ENCODE peak calls at places on chromosomes 11 and 22, in seven cellular contexts. Y is Peyer's patch, C is GM06990, F is AG04449, B is spleen, J is right atrium auricular region, A is GM23338. X is an unnamed sample.
A peak's percentile ranks its signal among the peaks of the same experiment; 100 is the strongest.

GRCh38 chr22:39959640-39960447 is at the start of gene TMA7B:
- DNase-seq in J (no peak), A (peak; percentile 59), C (no peak), B (peak; percentile 80), Y (peak; percentile 25), F (no peak), X (no peak)

GRCh38 chr11:72591785-72592490 is 82.3 kb downstream of the PDE2A start:
- DNase-seq in Y (peak; percentile 77), B (no peak), C (peak; percentile 39), F (no peak), J (no peak), A (no peak), X (no peak)

GRCh38 chr11:64322925-64323260 is 5.0 kb downstream of the PRDX5 start:
- DNase-seq in Y (no peak), J (no peak), C (no peak), B (no peak), A (no peak), F (no peak), X (no peak)

GRCh38 chr11:120985718-120986569 is 38.0 kb upstream of the TBCEL start:
- DNase-seq in A (peak; percentile 79), C (peak; percentile 32), B (peak; percentile 76), J (no peak), Y (no peak), F (no peak), X (no peak)

GRCh38 chr11:19670030-19670761 is 42.4 kb upstream of the NAV2 start:
- DNase-seq in Y (no peak), B (no peak), C (no peak), J (no peak), A (peak; percentile 12), F (no peak), X (no peak)

GRCh38 chr11:65456418-65456817 is 33.8 kb downstream of the NEAT1 start:
- DNase-seq in B (no peak), J (no peak), A (no peak), F (no peak), C (peak; percentile 25), Y (no peak), X (no peak)

GRCh38 chr11:69231466-69232018 is 62.4 kb upstream of the MYEOV start:
- DNase-seq in J (no peak), Y (no peak), A (no peak), B (no peak), F (no peak), C (no peak), X (no peak)

GRCh38 chr11:119432484-119433368 is 9.8 kb upstream of the THY1 start:
- DNase-seq in F (no peak), C (no peak), Y (no peak), B (no peak), J (no peak), A (peak; percentile 55), X (no peak)

GRCh38 chr11:111549869-111550203 is 9.3 kb downstream of the LAYN start:
- DNase-seq in B (no peak), J (no peak), Y (no peak), A (no peak), F (no peak), C (no peak), X (no peak)

GRCh38 chr11:876550-876949 is 33.9 kb downstream of the TSPAN4 start:
- DNase-seq in F (no peak), B (peak; percentile 90), C (no peak), Y (no peak), J (no peak), A (no peak), X (no peak)

GRCh38 chr11:112652786-112653390 is 308.3 kb upstream of the NCAM1 start:
- DNase-seq in C (no peak), Y (no peak), A (no peak), B (no peak), J (no peak), F (no peak), X (no peak)

GRCh38 chr22:17627961-17628303 is 617 bp downstream of the ATP6V1E1 start:
- DNase-seq in A (peak; percentile 8), B (peak; percentile 77), F (no peak), C (no peak), J (no peak), Y (no peak), X (no peak)

GRCh38 chr11:10454902-10455631 is at the start of gene AMPD3:
- DNase-seq in F (peak; percentile 87), Y (no peak), C (no peak), A (peak; percentile 24), B (peak; percentile 81), J (no peak), X (no peak)

GRCh38 chr11:8811571-8811970 is 99.4 kb upstream of the AKIP1 start:
- DNase-seq in Y (no peak), A (no peak), B (no peak), C (no peak), F (no peak), J (no peak), X (no peak)

GRCh38 chr11:8814923-8815240 is 96.1 kb upstream of the AKIP1 start:
- DNase-seq in B (no peak), C (no peak), F (no peak), J (no peak), Y (no peak), A (no peak), X (no peak)

GRCh38 chr11:8812438-8812837 is 98.6 kb upstream of the AKIP1 start:
- DNase-seq in A (no peak), Y (no peak), J (peak; percentile 74), F (no peak), B (no peak), C (no peak), X (no peak)

GRCh38 chr11:8814209-8814922 is 96.6 kb upstream of the AKIP1 start:
- DNase-seq in J (no peak), C (no peak), A (no peak), Y (no peak), B (no peak), F (no peak), X (no peak)

GRCh38 chr11:8813658-8814057 is 97.3 kb upstream of the AKIP1 start:
- DNase-seq in Y (peak; percentile 29), A (peak; percentile 92), C (peak; percentile 40), J (peak; percentile 86), F (no peak), B (no peak), X (peak; percentile 29)
- TF ChIP-seq CTCF in Y (peak; percentile 36), A (peak; percentile 92), C (peak; percentile 95), J (peak; percentile 93), F (peak; percentile 89), B (peak; percentile 61), X (peak; percentile 23)

DNA sequence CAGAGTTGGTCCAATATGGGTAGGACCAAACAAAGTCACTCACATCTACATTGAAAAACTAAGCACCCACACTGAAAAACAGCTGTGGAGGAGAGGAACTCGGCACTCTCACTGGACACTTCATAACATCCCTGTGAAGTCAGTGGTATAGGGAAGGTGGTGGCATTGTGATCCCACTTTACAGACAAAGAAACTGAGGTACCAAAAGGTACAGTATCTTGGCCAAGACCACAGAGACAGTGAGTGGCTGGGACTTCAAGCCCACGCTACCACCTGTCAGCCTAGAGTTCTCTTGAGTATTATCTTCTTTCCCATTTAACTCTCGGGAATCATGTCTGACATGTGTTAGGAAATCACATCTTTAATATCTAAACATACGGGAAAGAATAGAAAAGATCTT is 61.9 kb downstream of the SYN3 start:
- DNase-seq in Y (no peak), F (no peak), J (peak; percentile 51), C (no peak), B (no peak), A (no peak), X (no peak)
- TF ChIP-seq CTCF in Y (no peak), F (no peak), J (no peak), C (no peak), B (no peak), A (no peak), X (no peak)

GRCh38 chr11:117097567-117098268 is 510 bp downstream of the SIK3 start:
- DNase-seq in J (peak; percentile 61), B (no peak), Y (peak; percentile 45), C (peak; percentile 55), A (peak; percentile 68), F (no peak), X (no peak)

GRCh38 chr11:117096973-117097566 is 1.2 kb downstream of the SIK3 start:
- DNase-seq in B (no peak), C (no peak), J (no peak), A (no peak), Y (no peak), F (no peak), X (no peak)

GRCh38 chr11:117096140-117096972 is 1.9 kb downstream of the SIK3 start:
- DNase-seq in Y (peak; percentile 69), J (no peak), C (peak; percentile 71), F (no peak), A (peak; percentile 57), B (no peak), X (peak; percentile 37)

GRCh38 chr11:117099681-117100080 is 1.5 kb upstream of the SIK3 start:
- DNase-seq in J (no peak), F (no peak), A (no peak), Y (no peak), B (no peak), C (no peak), X (no peak)

GRCh38 chr11:117098269-117099231 is at the start of gene SIK3:
- DNase-seq in J (peak; percentile 92), C (peak; percentile 93), Y (peak; percentile 96), A (peak; percentile 94), B (peak; percentile 97), F (no peak), X (peak; percentile 96)
- TF ChIP-seq CTCF in J (peak; percentile 74), C (peak; percentile 61), Y (peak; percentile 72), A (no peak), B (peak; percentile 51), F (peak; percentile 80), X (no peak)

GRCh38 chr11:70331901-70332300 is 61.4 kb downstream of the PPFIA1 start:
- DNase-seq in B (no peak), A (no peak), J (no peak), F (no peak), C (no peak), Y (peak; percentile 5), X (no peak)

GRCh38 chr11:70332567-70332966 is 62.1 kb downstream of the PPFIA1 start:
- DNase-seq in J (no peak), B (no peak), C (no peak), A (no peak), F (no peak), Y (no peak), X (no peak)

GRCh38 chr11:70333206-70333605 is 62.7 kb downstream of the PPFIA1 start:
- DNase-seq in Y (no peak), A (no peak), F (no peak), J (no peak), B (no peak), C (no peak), X (no peak)

GRCh38 chr11:70335511-70335910 is 62.8 kb upstream of the CTTN start:
- DNase-seq in B (no peak), A (no peak), C (no peak), J (no peak), Y (no peak), F (no peak), X (no peak)

DNA sequence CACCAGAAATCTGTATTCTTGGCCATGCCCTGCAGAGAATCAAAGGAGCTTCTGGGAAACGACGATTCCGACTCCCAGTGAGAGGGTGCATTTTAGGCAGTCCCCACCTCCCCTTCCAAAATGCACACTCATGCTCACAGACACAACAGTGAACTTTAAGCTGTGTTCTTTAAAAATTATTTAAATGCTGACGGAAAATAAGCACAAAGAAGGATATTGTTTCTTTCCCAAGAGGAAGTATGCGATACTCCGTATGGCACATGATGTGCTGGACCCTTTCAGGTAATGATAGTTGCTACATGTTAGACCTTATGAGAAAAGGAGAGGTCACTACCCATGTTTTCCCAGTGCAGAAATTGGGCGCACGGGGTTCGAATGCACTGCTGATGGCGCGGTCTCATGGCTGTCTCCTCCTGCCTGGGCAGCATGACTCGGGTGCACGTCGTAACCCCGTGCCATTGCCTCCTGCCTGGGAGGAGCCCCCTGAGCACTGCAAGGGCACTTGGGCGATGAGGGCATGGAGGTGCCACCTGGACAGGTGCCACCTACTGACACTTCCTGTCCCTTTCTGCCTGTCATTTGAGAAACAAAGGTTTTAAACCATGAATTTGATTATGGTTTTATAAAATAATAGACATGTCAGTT is 63.9 kb upstream of the CTTN start:
- DNase-seq in J (no peak), B (no peak), A (no peak), F (no peak), C (no peak), Y (no peak), X (no peak)
- TF ChIP-seq CTCF in J (no peak), B (no peak), A (no peak), F (no peak), C (no peak), Y (no peak), X (no peak)

X was measured in activated B cell treated with CpG ODN at 0.5 μM for 24 hours.